ENCODE peak calls at places on chromosomes 2 and 18, in five cellular contexts. One of them, this sample, is unnamed.

GRCh38 chr18:48705043-48705442 is 166.2 kb downstream of the CTIF start:
- DNase-seq in suprapubic skin: no peak
- DNase-seq in HAP-1: no peak
- DNase-seq in CD8-positive, alpha-beta T cell: no peak
- DNase-seq in pancreas: no peak
- DNase-seq in this sample: no peak

GRCh38 chr18:62037989-62038778 is 145.4 kb upstream of the RNF152 start:
- DNase-seq in CD8-positive, alpha-beta T cell: no peak
- DNase-seq in suprapubic skin: no peak
- DNase-seq in pancreas: no peak
- DNase-seq in HAP-1: no peak
- DNase-seq in this sample: no peak

GRCh38 chr2:98504386-98505109 is 59.9 kb downstream of the INPP4A start:
- DNase-seq in pancreas: no peak
- DNase-seq in HAP-1: no peak
- DNase-seq in suprapubic skin: no peak
- DNase-seq in CD8-positive, alpha-beta T cell: no peak
- DNase-seq in this sample: no peak

GRCh38 chr2:59804662-59805258 is 748.7 kb downstream of the BCL11A start:
- DNase-seq in HAP-1: no peak
- DNase-seq in CD8-positive, alpha-beta T cell: no peak
- DNase-seq in pancreas: no peak
- DNase-seq in suprapubic skin: no peak
- DNase-seq in this sample: no peak

GRCh38 chr2:180979086-180979934 is 1.1 kb upstream of the UBE2E3 start:
- DNase-seq in suprapubic skin: no peak
- DNase-seq in pancreas: peak; percentile 14
- DNase-seq in CD8-positive, alpha-beta T cell: no peak
- DNase-seq in HAP-1: peak; percentile 42
- DNase-seq in this sample: no peak

GRCh38 chr2:7007846-7008741 is 90.9 kb downstream of the RNF144A start:
- DNase-seq in suprapubic skin: peak; percentile 87
- DNase-seq in pancreas: peak; percentile 71
- DNase-seq in HAP-1: no peak
- DNase-seq in CD8-positive, alpha-beta T cell: no peak
- DNase-seq in this sample: no peak

GRCh38 chr18:7562491-7562890 is 4.6 kb upstream of the PTPRM start:
- DNase-seq in HAP-1: no peak
- DNase-seq in pancreas: no peak
- DNase-seq in suprapubic skin: no peak
- DNase-seq in CD8-positive, alpha-beta T cell: no peak
- DNase-seq in this sample: no peak

GRCh38 chr18:76528477-76529432 is 33.7 kb upstream of the ZNF516 start:
- DNase-seq in suprapubic skin: no peak
- DNase-seq in CD8-positive, alpha-beta T cell: no peak
- DNase-seq in pancreas: peak; percentile 23
- DNase-seq in HAP-1: peak; percentile 42
- DNase-seq in this sample: no peak

DNA sequence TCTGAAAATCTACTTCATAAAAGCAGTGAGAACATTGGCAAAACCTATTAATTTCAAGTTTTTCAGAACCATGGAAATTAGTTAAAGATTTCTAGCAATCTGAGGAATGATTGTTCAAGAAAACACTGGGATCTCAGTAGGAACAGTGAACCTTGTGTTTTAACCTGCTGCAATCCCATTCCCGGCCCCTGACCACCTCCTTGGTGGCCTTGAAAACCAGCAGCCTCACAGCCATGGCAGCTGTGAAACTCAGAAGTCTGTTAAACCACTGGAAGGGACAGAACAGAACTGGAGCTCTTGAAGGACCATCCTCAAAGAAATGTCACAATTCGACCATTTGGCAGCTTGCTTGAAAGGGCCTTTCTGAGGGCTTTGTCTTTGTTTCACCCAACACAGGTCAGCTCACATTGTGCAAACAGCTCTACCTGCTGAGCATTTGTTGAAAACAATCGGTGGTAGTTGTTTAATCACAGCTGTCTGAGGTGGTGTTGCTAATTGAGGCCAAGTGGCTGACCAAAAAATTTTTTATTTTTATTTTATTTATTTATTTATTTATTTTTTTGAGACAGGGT is 25.8 kb downstream of the NEDD4L start:
- DNase-seq in pancreas: no peak
- DNase-seq in suprapubic skin: no peak
- DNase-seq in CD8-positive, alpha-beta T cell: no peak
- DNase-seq in HAP-1: no peak
- DNase-seq in this sample: no peak
- H3K27me3 ChIP-seq in pancreas: no peaks in the 10 kb centered on the region
- H3K27me3 ChIP-seq in suprapubic skin: no peaks in the 10 kb centered on the region
- H3K27me3 ChIP-seq in CD8-positive, alpha-beta T cell: no peaks in the 10 kb centered on the region
- H3K27me3 ChIP-seq in HAP-1: no peaks in the 10 kb centered on the region
- H3K27me3 ChIP-seq in this sample: peaks cover 2% of the 10 kb centered on the region

GRCh38 chr2:75199428-75200011 is at the start of gene TACR1:
- DNase-seq in suprapubic skin: no peak
- DNase-seq in HAP-1: peak; percentile 76
- DNase-seq in pancreas: peak; percentile 74
- DNase-seq in CD8-positive, alpha-beta T cell: no peak
- DNase-seq in this sample: peak; percentile 27
- H3K27me3 ChIP-seq in suprapubic skin: peaks cover 62% of the 10 kb centered on the region
- H3K27me3 ChIP-seq in HAP-1: peaks cover 70% of the 10 kb centered on the region
- H3K27me3 ChIP-seq in pancreas: peaks cover under 1% of the 10 kb centered on the region
- H3K27me3 ChIP-seq in CD8-positive, alpha-beta T cell: peaks cover 15% of the 10 kb centered on the region
- H3K27me3 ChIP-seq in this sample: peaks cover 23% of the 10 kb centered on the region

DNA sequence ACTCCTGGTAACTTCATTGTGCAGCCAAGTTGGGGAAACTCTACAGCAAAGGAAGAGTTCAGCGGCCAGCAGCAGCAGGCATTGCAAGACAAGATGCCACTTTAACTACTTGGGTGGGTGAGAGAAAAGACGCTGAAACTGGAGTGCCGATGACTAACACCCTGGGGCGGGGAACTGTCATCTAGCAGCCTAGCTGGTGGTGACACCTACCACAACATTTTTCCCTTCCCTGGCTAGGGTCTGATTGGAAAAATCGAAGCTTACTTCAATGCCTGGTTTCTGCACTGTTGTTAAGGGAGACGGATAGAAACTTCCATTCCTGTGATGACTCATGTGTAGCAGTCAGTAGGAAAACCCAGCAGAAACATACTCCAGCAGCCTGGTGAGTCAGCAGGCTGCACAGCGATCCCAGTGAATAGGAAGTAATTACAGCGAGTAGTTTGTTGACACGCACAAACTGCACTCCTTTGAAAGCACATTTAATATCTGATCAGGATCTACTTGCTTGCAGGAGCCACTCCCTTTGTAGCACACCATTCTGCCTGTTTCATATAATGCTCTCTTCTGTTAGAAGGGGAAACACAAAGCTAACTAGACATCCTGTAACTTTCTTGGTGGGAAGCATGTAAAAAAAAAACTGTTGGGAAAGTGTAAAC is 62.1 kb upstream of the MAPRE2 start:
- DNase-seq in CD8-positive, alpha-beta T cell: no peak
- DNase-seq in pancreas: peak; percentile 78
- DNase-seq in HAP-1: peak; percentile 55
- DNase-seq in suprapubic skin: no peak
- DNase-seq in this sample: no peak
- H3K27me3 ChIP-seq in CD8-positive, alpha-beta T cell: no peaks in the 10 kb centered on the region
- H3K27me3 ChIP-seq in pancreas: no peaks in the 10 kb centered on the region
- H3K27me3 ChIP-seq in HAP-1: no peaks in the 10 kb centered on the region
- H3K27me3 ChIP-seq in suprapubic skin: peaks cover 5% of the 10 kb centered on the region
- H3K27me3 ChIP-seq in this sample: peaks cover 30% of the 10 kb centered on the region

GRCh38 chr2:74107071-74107470 is 40.6 kb downstream of the BOLA3 start:
- DNase-seq in suprapubic skin: no peak
- DNase-seq in HAP-1: no peak
- DNase-seq in pancreas: no peak
- DNase-seq in CD8-positive, alpha-beta T cell: no peak
- DNase-seq in this sample: no peak

GRCh38 chr2:74105413-74105812 is 42.3 kb downstream of the BOLA3 start:
- DNase-seq in CD8-positive, alpha-beta T cell: no peak
- DNase-seq in suprapubic skin: no peak
- DNase-seq in HAP-1: no peak
- DNase-seq in pancreas: no peak
- DNase-seq in this sample: no peak

GRCh38 chr2:74110537-74110936 is 37.2 kb downstream of the BOLA3 start:
- DNase-seq in pancreas: no peak
- DNase-seq in CD8-positive, alpha-beta T cell: no peak
- DNase-seq in HAP-1: no peak
- DNase-seq in suprapubic skin: no peak
- DNase-seq in this sample: no peak

GRCh38 chr2:74111380-74111779 is 36.3 kb downstream of the BOLA3 start:
- DNase-seq in HAP-1: no peak
- DNase-seq in pancreas: no peak
- DNase-seq in suprapubic skin: no peak
- DNase-seq in CD8-positive, alpha-beta T cell: no peak
- DNase-seq in this sample: no peak

GRCh38 chr2:74109551-74109950 is 38.2 kb downstream of the BOLA3 start:
- DNase-seq in CD8-positive, alpha-beta T cell: no peak
- DNase-seq in HAP-1: no peak
- DNase-seq in pancreas: no peak
- DNase-seq in suprapubic skin: no peak
- DNase-seq in this sample: no peak
- H3K27me3 ChIP-seq in CD8-positive, alpha-beta T cell: no peaks in the 10 kb centered on the region
- H3K27me3 ChIP-seq in HAP-1: no peaks in the 10 kb centered on the region
- H3K27me3 ChIP-seq in pancreas: no peaks in the 10 kb centered on the region
- H3K27me3 ChIP-seq in suprapubic skin: no peaks in the 10 kb centered on the region
- H3K27me3 ChIP-seq in this sample: no peaks in the 10 kb centered on the region

GRCh38 chr2:45009303-45009927 is at the start of gene SIX2:
- DNase-seq in pancreas: peak; percentile 96
- DNase-seq in HAP-1: peak; percentile 96
- DNase-seq in suprapubic skin: peak; percentile 93
- DNase-seq in CD8-positive, alpha-beta T cell: no peak
- DNase-seq in this sample: no peak

GRCh38 chr2:45010706-45011036 is 1.4 kb upstream of the SIX2 start:
- DNase-seq in pancreas: no peak
- DNase-seq in HAP-1: no peak
- DNase-seq in CD8-positive, alpha-beta T cell: no peak
- DNase-seq in suprapubic skin: no peak
- DNase-seq in this sample: no peak

GRCh38 chr2:45008296-45009129 is 739 bp downstream of the SIX2 start:
- DNase-seq in HAP-1: no peak
- DNase-seq in CD8-positive, alpha-beta T cell: no peak
- DNase-seq in suprapubic skin: no peak
- DNase-seq in pancreas: peak; percentile 63
- DNase-seq in this sample: no peak

GRCh38 chr2:45011621-45012602 is 2.7 kb upstream of the SIX2 start:
- DNase-seq in pancreas: no peak
- DNase-seq in CD8-positive, alpha-beta T cell: no peak
- DNase-seq in HAP-1: no peak
- DNase-seq in suprapubic skin: no peak
- DNase-seq in this sample: no peak

GRCh38 chr2:45009928-45010705 is 865 bp upstream of the SIX2 start:
- DNase-seq in HAP-1: peak; percentile 79
- DNase-seq in CD8-positive, alpha-beta T cell: no peak
- DNase-seq in suprapubic skin: peak; percentile 88
- DNase-seq in pancreas: peak; percentile 71
- DNase-seq in this sample: no peak
- H3K27me3 ChIP-seq in HAP-1: no peaks in the 10 kb centered on the region
- H3K27me3 ChIP-seq in CD8-positive, alpha-beta T cell: peaks cover 42% of the 10 kb centered on the region
- H3K27me3 ChIP-seq in suprapubic skin: peaks cover 94% of the 10 kb centered on the region
- H3K27me3 ChIP-seq in pancreas: no peaks in the 10 kb centered on the region
- H3K27me3 ChIP-seq in this sample: peaks cover 30% of the 10 kb centered on the region

DNA sequence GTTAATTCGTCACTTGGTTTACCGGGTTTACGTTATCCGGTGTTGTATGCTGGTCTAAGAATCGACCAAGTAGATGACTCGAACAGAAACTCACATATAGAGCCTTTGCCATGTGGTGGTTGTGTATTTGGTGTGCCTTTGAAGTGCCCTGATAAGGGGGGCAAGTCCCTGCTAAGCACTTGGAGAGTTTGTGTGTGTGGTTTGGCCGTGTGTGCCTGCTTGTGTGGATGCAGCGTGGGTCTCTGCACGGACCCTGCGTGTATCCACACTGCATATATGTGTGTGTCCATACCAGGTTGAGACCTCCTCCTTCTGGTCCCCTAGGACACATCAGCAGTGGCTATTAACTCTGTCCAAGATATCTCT is 2.4 kb upstream of the CELF4 start:
- DNase-seq in CD8-positive, alpha-beta T cell: no peak
- DNase-seq in suprapubic skin: peak; percentile 26
- DNase-seq in pancreas: no peak
- DNase-seq in HAP-1: no peak
- DNase-seq in this sample: no peak
- H3K27me3 ChIP-seq in CD8-positive, alpha-beta T cell: peaks cover 11% of the 10 kb centered on the region
- H3K27me3 ChIP-seq in suprapubic skin: peaks cover 78% of the 10 kb centered on the region
- H3K27me3 ChIP-seq in pancreas: no peaks in the 10 kb centered on the region
- H3K27me3 ChIP-seq in HAP-1: peaks cover 23% of the 10 kb centered on the region
- H3K27me3 ChIP-seq in this sample: peaks cover 17% of the 10 kb centered on the region

GRCh38 chr2:225497175-225497574 is 97.7 kb downstream of the NYAP2 start:
- DNase-seq in suprapubic skin: no peak
- DNase-seq in pancreas: no peak
- DNase-seq in HAP-1: no peak
- DNase-seq in CD8-positive, alpha-beta T cell: no peak
- DNase-seq in this sample: no peak
- H3K27me3 ChIP-seq in suprapubic skin: no peaks in the 10 kb centered on the region
- H3K27me3 ChIP-seq in pancreas: no peaks in the 10 kb centered on the region
- H3K27me3 ChIP-seq in HAP-1: no peaks in the 10 kb centered on the region
- H3K27me3 ChIP-seq in CD8-positive, alpha-beta T cell: no peaks in the 10 kb centered on the region
- H3K27me3 ChIP-seq in this sample: no peaks in the 10 kb centered on the region

This sample was measured in CD4-positive, CD25-positive, alpha-beta regulatory T cell.